ENCODE peak calls at places on chromosomes 12 and 14, in eight cellular contexts. Q is stimulated activated CD8-positive, alpha-beta memory T cell treated with anti-CD3 and anti-CD28 coated beads, Interleukin-12 subunit alpha, Interleukin-12 subunit beta, amount 100 ng/mL, for 4 hours; E is activated B cell treated with CpG ODN at 0.5 μM for 24 hours; V is EH; X is WTC11; G is posterior cingulate gyrus; D is right cardiac atrium; F is HT1080. N is an unnamed sample.

GRCh38 chr14:102591372-102591943 is 991 bp upstream of the RCOR1 start:
- DNase-seq in Q (no peak), E (no peak), V (peak), X (peak), G (peak), D (peak), F (no peak), N (no peak)

GRCh38 chr14:92540472-92541048 is 27.0 kb downstream of the RIN3 start:
- DNase-seq in Q (no peak), E (no peak), V (peak), X (no peak), G (peak), D (peak), F (peak), N (peak)

GRCh38 chr14:104118006-104118844 is 20.2 kb upstream of the KIF26A start:
- DNase-seq in Q (no peak), E (no peak), V (no peak), X (peak), G (no peak), D (peak), F (no peak), N (no peak)

GRCh38 chr12:70070494-70071007 is 172.7 kb upstream of the CNOT2 start:
- DNase-seq in Q (no peak), E (no peak), V (no peak), X (no peak), G (no peak), D (no peak), F (no peak), N (no peak)

GRCh38 chr12:78671295-78671694 is 193.3 kb upstream of the SYT1 start:
- DNase-seq in Q (no peak), E (no peak), V (peak), X (no peak), G (no peak), D (no peak), F (peak), N (peak)

GRCh38 chr12:39935275-39935674 is 170.6 kb downstream of the SLC2A13 start:
- DNase-seq in Q (no peak), E (no peak), V (peak), X (no peak), G (no peak), D (no peak), F (peak), N (peak)

GRCh38 chr12:122422769-122423257 is 344 bp upstream of the CLIP1 start:
- DNase-seq in Q (peak), E (peak), V (peak), X (peak), G (peak), D (no peak), F (peak), N (peak)

GRCh38 chr12:84913151-84913550 is 552 bp upstream of the SLC6A15 start:
- DNase-seq in Q (no peak), E (no peak), V (no peak), X (no peak), G (peak), D (no peak), F (no peak), N (no peak)

GRCh38 chr12:122866379-122866778 is 29.5 kb downstream of the VPS37B start:
- DNase-seq in Q (no peak), E (no peak), V (no peak), X (no peak), G (no peak), D (no peak), F (no peak), N (no peak)

GRCh38 chr14:72633551-72633950 is 260.4 kb downstream of the DPF3 start:
- DNase-seq in Q (no peak), E (no peak), V (no peak), X (no peak), G (no peak), D (no peak), F (no peak), N (no peak)

GRCh38 chr14:53295985-53296582 is 143.0 kb upstream of the DDHD1 start:
- DNase-seq in Q (no peak), E (no peak), V (peak), X (no peak), G (no peak), D (no peak), F (peak), N (peak)

GRCh38 chr12:48070731-48071130 is 35.1 kb downstream of the SENP1 start:
- DNase-seq in Q (no peak), E (no peak), V (no peak), X (no peak), G (no peak), D (no peak), F (no peak), N (no peak)

GRCh38 chr14:53011053-53011462 is 60.2 kb upstream of the FERMT2 start:
- DNase-seq in Q (no peak), E (no peak), V (peak), X (peak), G (peak), D (peak), F (peak), N (peak)

GRCh38 chr14:100522616-100523021 is 64.6 kb downstream of the BEGAIN start:
- DNase-seq in Q (no peak), E (no peak), V (no peak), X (peak), G (no peak), D (peak), F (no peak), N (no peak)

GRCh38 chr12:124910561-124911478 is 3.6 kb downstream of the UBC start:
- DNase-seq in Q (no peak), E (no peak), V (peak), X (no peak), G (no peak), D (no peak), F (peak), N (no peak)

GRCh38 chr12:54160050-54160449 is 28.7 kb downstream of the SMUG1 start:
- DNase-seq in Q (no peak), E (no peak), V (no peak), X (no peak), G (no peak), D (no peak), F (no peak), N (no peak)

GRCh38 chr14:54147285-54147684 is 190.7 kb upstream of the BMP4 start:
- DNase-seq in Q (no peak), E (no peak), V (peak), X (no peak), G (no peak), D (no peak), F (peak), N (peak)

N was measured in RPMI7951.